ENCODE peak calls at places on chromosome 14, in six cellular contexts. X is stomach, I is omental fat pad, L is foreskin fibroblast, S is WTC11, G is tibial artery. W is an unnamed sample.
A peak's percentile ranks its signal among the peaks of the same experiment; 100 is the strongest.

GRCh38 chr14:54653764-54654469 is 87.0 kb downstream of the SAMD4A start:
- DNase-seq in X (no peak), I (no peak), L (peak; percentile 76), S (no peak), G (peak; percentile 43), W (no peak)

GRCh38 chr14:68392393-68393085 is 400.3 kb downstream of the ZFP36L1 start:
- DNase-seq in X (peak; percentile 31), I (no peak), L (no peak), S (no peak), G (peak; percentile 74), W (no peak)

GRCh38 chr14:34228663-34229001 is 233.4 kb downstream of the SPTSSA start:
- DNase-seq in X (no peak), I (no peak), L (no peak), S (no peak), G (no peak), W (no peak)

GRCh38 chr14:105878125-105878524 is 351.7 kb downstream of the TMEM121 start:
- DNase-seq in X (peak; percentile 8), I (no peak), L (no peak), S (no peak), G (peak; percentile 4), W (no peak)

GRCh38 chr14:58752782-58753181 is 115.0 kb downstream of the DACT1 start:
- DNase-seq in X (peak; percentile 90), I (peak; percentile 37), L (no peak), S (no peak), G (peak; percentile 73), W (no peak)

GRCh38 chr14:39395555-39396254 is 36.5 kb downstream of the FBXO33 start:
- DNase-seq in X (no peak), I (no peak), L (no peak), S (no peak), G (no peak), W (no peak)

GRCh38 chr14:50762001-50762930 is 68.7 kb downstream of the NIN start:
- DNase-seq in X (no peak), I (no peak), L (peak; percentile 93), S (no peak), G (no peak), W (no peak)

GRCh38 chr14:55514819-55515470 is 65.1 kb upstream of the KTN1 start:
- DNase-seq in X (no peak), I (no peak), L (peak; percentile 70), S (no peak), G (peak; percentile 31), W (no peak)

GRCh38 chr14:54637829-54638446 is 71.0 kb downstream of the SAMD4A start:
- DNase-seq in X (no peak), I (no peak), L (peak; percentile 62), S (no peak), G (no peak), W (no peak)

GRCh38 chr14:100739306-100739705 is 12.6 kb downstream of the DLK1 start:
- DNase-seq in X (no peak), I (no peak), L (no peak), S (no peak), G (no peak), W (no peak)

GRCh38 chr14:54106802-54107377 is 150.3 kb upstream of the BMP4 start:
- DNase-seq in X (no peak), I (no peak), L (no peak), S (no peak), G (no peak), W (no peak)

GRCh38 chr14:95562892-95563685 is 28.2 kb downstream of the GLRX5 start:
- DNase-seq in X (peak; percentile 43), I (no peak), L (no peak), S (no peak), G (no peak), W (no peak)

GRCh38 chr14:51019089-51019488 is 74.8 kb upstream of the PYGL start:
- DNase-seq in X (no peak), I (no peak), L (no peak), S (no peak), G (no peak), W (no peak)

GRCh38 chr14:100889641-100890040 is 13.9 kb downstream of the RTL1 start:
- DNase-seq in X (peak; percentile 8), I (peak; percentile 6), L (no peak), S (peak; percentile 3), G (no peak), W (no peak)

GRCh38 chr14:51681411-51681810 is 29.7 kb downstream of the FRMD6 start:
- DNase-seq in X (no peak), I (no peak), L (no peak), S (no peak), G (no peak), W (no peak)

GRCh38 chr14:88841741-88842140 is 17.3 kb downstream of the TTC8 start:
- DNase-seq in X (no peak), I (no peak), L (no peak), S (no peak), G (no peak), W (no peak)

GRCh38 chr14:76011959-76012802 is 26.6 kb downstream of the IFT43 start:
- DNase-seq in X (no peak), I (no peak), L (no peak), S (no peak), G (peak; percentile 31), W (no peak)
- TF ChIP-seq CTCF in X (no peak), I (no peak), L (no peak), S (no peak), G (peak; percentile 17), W (no peak)

GRCh38 chr14:99033951-99034350 is 238.0 kb downstream of the BCL11B start:
- DNase-seq in X (no peak), I (no peak), L (no peak), S (no peak), G (no peak), W (no peak)

GRCh38 chr14:99036594-99037293 is 235.3 kb downstream of the BCL11B start:
- DNase-seq in X (peak; percentile 25), I (no peak), L (no peak), S (no peak), G (peak; percentile 55), W (no peak)

GRCh38 chr14:99035268-99035667 is 236.7 kb downstream of the BCL11B start:
- DNase-seq in X (no peak), I (no peak), L (peak; percentile 3), S (no peak), G (peak; percentile 75), W (no peak)

GRCh38 chr14:99035712-99036593 is 236.0 kb downstream of the BCL11B start:
- DNase-seq in X (peak; percentile 42), I (peak; percentile 37), L (peak; percentile 82), S (peak; percentile 73), G (peak; percentile 95), W (no peak)

GRCh38 chr14:99034711-99035171 is 237.3 kb downstream of the BCL11B start:
- DNase-seq in X (no peak), I (no peak), L (no peak), S (peak; percentile 74), G (no peak), W (no peak)
- TF ChIP-seq CTCF in X (no peak), I (no peak), L (no peak), S (peak; percentile 42), G (no peak), W (no peak)

DNA sequence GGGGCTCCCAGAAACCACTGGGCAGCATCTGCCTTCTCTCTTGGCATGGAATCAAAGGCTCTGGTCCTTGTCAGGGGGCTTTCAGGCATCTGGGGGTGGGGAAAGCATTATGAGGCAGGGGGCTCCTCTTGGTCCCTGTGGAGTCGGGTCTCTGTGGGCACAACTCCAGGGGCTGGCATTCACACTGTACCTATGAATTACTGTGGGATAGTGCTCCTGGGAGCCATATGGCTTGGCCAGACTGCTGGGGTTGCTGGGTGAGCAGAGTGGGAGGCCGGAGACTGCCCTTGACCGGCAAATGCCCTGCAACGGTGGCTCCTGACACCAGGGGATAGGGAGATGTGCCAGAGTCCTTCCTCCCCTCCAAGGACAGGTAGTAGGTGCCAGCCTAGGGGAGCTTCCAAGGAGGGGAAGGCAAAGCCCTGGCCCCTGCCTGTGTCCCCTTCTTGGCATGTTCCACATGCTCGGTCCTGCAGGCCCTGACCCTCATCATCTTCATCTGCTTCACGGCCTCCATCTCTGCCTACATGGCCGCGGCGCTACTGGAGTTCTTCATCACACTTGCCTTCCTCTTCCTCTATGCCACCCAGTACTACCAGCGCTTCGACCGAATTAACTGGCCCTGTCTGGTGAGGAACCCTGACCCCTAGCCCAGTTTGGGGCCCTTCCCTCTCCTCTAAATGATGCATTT is 1.2 kb downstream of the CMTM5 start:
- DNase-seq in X (no peak), I (no peak), L (no peak), S (no peak), G (no peak), W (no peak)
- TF ChIP-seq CTCF in X (no peak), I (no peak), L (no peak), S (no peak), G (no peak), W (no peak)

DNA sequence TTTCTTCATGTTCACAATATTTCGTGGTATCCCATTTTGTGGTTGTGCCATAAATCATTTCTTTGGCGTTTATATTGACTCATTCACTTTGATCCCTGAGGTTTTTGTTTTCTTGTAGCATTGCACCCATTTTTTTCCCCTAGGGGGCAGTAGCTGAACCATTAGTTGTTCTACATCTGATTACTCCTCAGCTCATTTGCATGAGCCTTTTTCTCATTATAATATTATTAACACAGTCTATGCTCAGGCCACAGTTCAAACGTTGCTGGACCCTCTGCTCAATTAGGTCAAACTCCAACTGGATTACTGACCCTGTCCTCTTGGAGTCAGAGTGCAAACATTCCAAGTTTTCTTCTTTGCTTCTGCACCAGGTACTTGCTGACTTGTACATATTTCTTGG is 475.4 kb upstream of the SEL1L start:
- DNase-seq in X (no peak), I (no peak), L (no peak), S (no peak), G (no peak), W (no peak)
- TF ChIP-seq CTCF in X (no peak), I (no peak), L (no peak), S (peak; percentile 46), G (no peak), W (peak; percentile 55)